ENCODE peak calls at places on chromosomes 4 and X, in ten cellular contexts. V, X, S, C, T, I, U, B, W and H are unnamed samples.

GRCh38 chrX:9598344-9598743 is 133.5 kb downstream of the TBL1X start:
- DNase-seq in W (no peak), V (no peak), T (no peak), C (no peak), S (no peak), I (no peak), B (no peak), U (no peak), X (no peak), H (no peak)

GRCh38 chr4:74671074-74671698 is 123.1 kb downstream of the BTC start:
- DNase-seq in I (no peak), X (peak; percentile 16), W (peak; percentile 1), C (peak; percentile 22), V (no peak), T (peak; percentile 7), B (peak; percentile 46), S (peak; percentile 24), U (no peak), H (peak; percentile 38)

GRCh38 chrX:129472116-129472515 is 51.2 kb downstream of the SMARCA1 start:
- DNase-seq in S (no peak), T (no peak), B (no peak), V (no peak), X (no peak), U (no peak), W (no peak), I (peak; percentile 17), C (no peak), H (no peak)

GRCh38 chr4:80462537-80463207 is 127.1 kb downstream of the CFAP299 start:
- DNase-seq in I (no peak), C (no peak), B (no peak), T (no peak), S (no peak), X (no peak), V (no peak), U (no peak), W (no peak), H (no peak)

GRCh38 chr4:99653921-99654890 is 3.4 kb downstream of the C4orf54 start:
- DNase-seq in X (no peak), V (no peak), U (no peak), S (no peak), T (no peak), W (no peak), C (no peak), B (no peak), I (no peak), H (no peak)

GRCh38 chr4:141023051-141023450 is 110.2 kb downstream of the RNF150 start:
- DNase-seq in T (no peak), X (no peak), C (no peak), W (no peak), V (no peak), I (no peak), S (no peak), B (no peak), U (no peak), H (no peak)

GRCh38 chr4:106691749-106692148 is 323.2 kb upstream of the GIMD1 start:
- DNase-seq in B (no peak), C (no peak), T (peak; percentile 16), W (no peak), S (no peak), I (no peak), X (no peak), V (no peak), U (no peak), H (no peak)

GRCh38 chr4:102869569-102870227 is 906 bp downstream of the CISD2 start:
- DNase-seq in C (no peak), W (no peak), S (no peak), V (peak; percentile 28), I (no peak), T (no peak), X (no peak), B (no peak), U (no peak), H (no peak)

GRCh38 chrX:13398073-13398823 is 78.4 kb upstream of the ATXN3L start:
- DNase-seq in C (peak; percentile 99), B (no peak), I (no peak), S (peak; percentile 86), X (peak; percentile 15), T (no peak), V (no peak), U (no peak), W (no peak), H (peak; percentile 84)

GRCh38 chr4:184751585-184751956 is 17.7 kb upstream of the CENPU start:
- DNase-seq in T (no peak), B (no peak), S (no peak), C (no peak), X (no peak), W (no peak), V (no peak), U (no peak), I (no peak), H (no peak)

GRCh38 chr4:59969909-59970308 is 1230.2 kb upstream of the ADGRL3 start:
- DNase-seq in U (no peak), V (no peak), X (peak; percentile 44), C (no peak), S (no peak), I (no peak), B (no peak), T (no peak), W (no peak), H (no peak)